ENCODE peak calls at places on chromosomes 2 and 18, in four cellular contexts. One of them, this sample, is unnamed.

GRCh38 chr2:74847075-74847858 is 13.3 kb downstream of the HK2 start:
- DNase-seq in activated T-cell treated with anti-CD3 and anti-CD28 coated beads, Interleukin-2, amount 50 U/mL, for 72 hours: no peak
- DNase-seq in activated naive CD4-positive, alpha-beta T cell treated with Interleukin-2 at 50 U/mL for 16 hours: no peak
- DNase-seq in NCI-H2081: no peak
- DNase-seq in this sample: no peak

GRCh38 chr18:71040161-71040560 is 751.3 kb downstream of the SOCS6 start:
- DNase-seq in NCI-H2081: no peak
- DNase-seq in activated naive CD4-positive, alpha-beta T cell treated with Interleukin-2 at 50 U/mL for 16 hours: no peak
- DNase-seq in activated T-cell treated with anti-CD3 and anti-CD28 coated beads, Interleukin-2, amount 50 U/mL, for 72 hours: no peak
- DNase-seq in this sample: no peak

GRCh38 chr2:120919771-120920437 is 184.2 kb downstream of the GLI2 start:
- DNase-seq in NCI-H2081: no peak
- DNase-seq in activated naive CD4-positive, alpha-beta T cell treated with Interleukin-2 at 50 U/mL for 16 hours: no peak
- DNase-seq in activated T-cell treated with anti-CD3 and anti-CD28 coated beads, Interleukin-2, amount 50 U/mL, for 72 hours: no peak
- DNase-seq in this sample: no peak

GRCh38 chr2:206218792-206219509 is 55.5 kb upstream of the ZDBF2 start:
- DNase-seq in activated T-cell treated with anti-CD3 and anti-CD28 coated beads, Interleukin-2, amount 50 U/mL, for 72 hours: no peak
- DNase-seq in activated naive CD4-positive, alpha-beta T cell treated with Interleukin-2 at 50 U/mL for 16 hours: no peak
- DNase-seq in NCI-H2081: no peak
- DNase-seq in this sample: no peak

GRCh38 chr2:106189325-106189724 is 4.8 kb downstream of the UXS1 start:
- DNase-seq in NCI-H2081: no peak
- DNase-seq in activated naive CD4-positive, alpha-beta T cell treated with Interleukin-2 at 50 U/mL for 16 hours: no peak
- DNase-seq in activated T-cell treated with anti-CD3 and anti-CD28 coated beads, Interleukin-2, amount 50 U/mL, for 72 hours: no peak
- DNase-seq in this sample: no peak

GRCh38 chr18:68219274-68219673 is 495.6 kb downstream of the TMX3 start:
- DNase-seq in activated naive CD4-positive, alpha-beta T cell treated with Interleukin-2 at 50 U/mL for 16 hours: no peak
- DNase-seq in NCI-H2081: no peak
- DNase-seq in activated T-cell treated with anti-CD3 and anti-CD28 coated beads, Interleukin-2, amount 50 U/mL, for 72 hours: no peak
- DNase-seq in this sample: no peak

GRCh38 chr2:160634436-160634835 is 140.8 kb upstream of the RBMS1 start:
- DNase-seq in activated naive CD4-positive, alpha-beta T cell treated with Interleukin-2 at 50 U/mL for 16 hours: no peak
- DNase-seq in activated T-cell treated with anti-CD3 and anti-CD28 coated beads, Interleukin-2, amount 50 U/mL, for 72 hours: no peak
- DNase-seq in NCI-H2081: no peak
- DNase-seq in this sample: no peak

GRCh38 chr2:212669761-212670160 is 131.2 kb upstream of the ERBB4 start:
- DNase-seq in activated T-cell treated with anti-CD3 and anti-CD28 coated beads, Interleukin-2, amount 50 U/mL, for 72 hours: no peak
- DNase-seq in activated naive CD4-positive, alpha-beta T cell treated with Interleukin-2 at 50 U/mL for 16 hours: no peak
- DNase-seq in NCI-H2081: no peak
- DNase-seq in this sample: no peak

GRCh38 chr2:200471324-200471848 is 38.5 kb downstream of the KCTD18 start:
- DNase-seq in NCI-H2081: peak; percentile 45
- DNase-seq in activated naive CD4-positive, alpha-beta T cell treated with Interleukin-2 at 50 U/mL for 16 hours: peak; percentile 40
- DNase-seq in activated T-cell treated with anti-CD3 and anti-CD28 coated beads, Interleukin-2, amount 50 U/mL, for 72 hours: peak; percentile 58
- DNase-seq in this sample: peak; percentile 28

GRCh38 chr2:66587216-66587615 is 152.3 kb downstream of the MEIS1 start:
- DNase-seq in NCI-H2081: peak; percentile 17
- DNase-seq in activated naive CD4-positive, alpha-beta T cell treated with Interleukin-2 at 50 U/mL for 16 hours: no peak
- DNase-seq in activated T-cell treated with anti-CD3 and anti-CD28 coated beads, Interleukin-2, amount 50 U/mL, for 72 hours: no peak
- DNase-seq in this sample: peak; percentile 17

GRCh38 chr2:36486546-36487044 is 111.4 kb downstream of the FEZ2 start:
- DNase-seq in activated T-cell treated with anti-CD3 and anti-CD28 coated beads, Interleukin-2, amount 50 U/mL, for 72 hours: no peak
- DNase-seq in activated naive CD4-positive, alpha-beta T cell treated with Interleukin-2 at 50 U/mL for 16 hours: no peak
- DNase-seq in NCI-H2081: no peak
- DNase-seq in this sample: no peak

GRCh38 chr2:240579771-240580614 is 6.5 kb upstream of the CAPN10 start:
- DNase-seq in activated naive CD4-positive, alpha-beta T cell treated with Interleukin-2 at 50 U/mL for 16 hours: peak; percentile 85
- DNase-seq in NCI-H2081: no peak
- DNase-seq in activated T-cell treated with anti-CD3 and anti-CD28 coated beads, Interleukin-2, amount 50 U/mL, for 72 hours: peak; percentile 83
- DNase-seq in this sample: no peak

GRCh38 chr18:35497006-35497333 is 790 bp downstream of the INO80C start:
- DNase-seq in activated naive CD4-positive, alpha-beta T cell treated with Interleukin-2 at 50 U/mL for 16 hours: peak; percentile 2
- DNase-seq in activated T-cell treated with anti-CD3 and anti-CD28 coated beads, Interleukin-2, amount 50 U/mL, for 72 hours: no peak
- DNase-seq in NCI-H2081: peak; percentile 61
- DNase-seq in this sample: no peak

GRCh38 chr2:205654878-205655601 is 27.3 kb upstream of the NRP2 start:
- DNase-seq in activated naive CD4-positive, alpha-beta T cell treated with Interleukin-2 at 50 U/mL for 16 hours: no peak
- DNase-seq in activated T-cell treated with anti-CD3 and anti-CD28 coated beads, Interleukin-2, amount 50 U/mL, for 72 hours: no peak
- DNase-seq in NCI-H2081: no peak
- DNase-seq in this sample: peak; percentile 27

GRCh38 chr2:224945134-224945533 is 97.1 kb downstream of the DOCK10 start:
- DNase-seq in activated naive CD4-positive, alpha-beta T cell treated with Interleukin-2 at 50 U/mL for 16 hours: no peak
- DNase-seq in activated T-cell treated with anti-CD3 and anti-CD28 coated beads, Interleukin-2, amount 50 U/mL, for 72 hours: no peak
- DNase-seq in NCI-H2081: no peak
- DNase-seq in this sample: no peak

GRCh38 chr2:120509213-120509815 is 163.4 kb downstream of the INHBB start:
- DNase-seq in activated naive CD4-positive, alpha-beta T cell treated with Interleukin-2 at 50 U/mL for 16 hours: no peak
- DNase-seq in activated T-cell treated with anti-CD3 and anti-CD28 coated beads, Interleukin-2, amount 50 U/mL, for 72 hours: no peak
- DNase-seq in NCI-H2081: no peak
- DNase-seq in this sample: no peak

GRCh38 chr2:238462782-238463396 is 36.2 kb downstream of the ASB1 start:
- DNase-seq in activated T-cell treated with anti-CD3 and anti-CD28 coated beads, Interleukin-2, amount 50 U/mL, for 72 hours: peak; percentile 27
- DNase-seq in activated naive CD4-positive, alpha-beta T cell treated with Interleukin-2 at 50 U/mL for 16 hours: no peak
- DNase-seq in NCI-H2081: peak; percentile 54
- DNase-seq in this sample: no peak

GRCh38 chr2:85728883-85729824 is 24.6 kb upstream of the ATOH8 start:
- DNase-seq in NCI-H2081: peak; percentile 59
- DNase-seq in activated naive CD4-positive, alpha-beta T cell treated with Interleukin-2 at 50 U/mL for 16 hours: peak; percentile 73
- DNase-seq in activated T-cell treated with anti-CD3 and anti-CD28 coated beads, Interleukin-2, amount 50 U/mL, for 72 hours: peak; percentile 85
- DNase-seq in this sample: peak; percentile 82

GRCh38 chr2:72952961-72953360 is 35.6 kb downstream of the EMX1 start:
- DNase-seq in activated naive CD4-positive, alpha-beta T cell treated with Interleukin-2 at 50 U/mL for 16 hours: no peak
- DNase-seq in NCI-H2081: no peak
- DNase-seq in activated T-cell treated with anti-CD3 and anti-CD28 coated beads, Interleukin-2, amount 50 U/mL, for 72 hours: no peak
- DNase-seq in this sample: no peak

GRCh38 chr18:68056936-68057335 is 540.4 kb upstream of the DSEL start:
- DNase-seq in NCI-H2081: no peak
- DNase-seq in activated T-cell treated with anti-CD3 and anti-CD28 coated beads, Interleukin-2, amount 50 U/mL, for 72 hours: no peak
- DNase-seq in activated naive CD4-positive, alpha-beta T cell treated with Interleukin-2 at 50 U/mL for 16 hours: no peak
- DNase-seq in this sample: no peak

GRCh38 chr2:111208639-111209038 is 87.9 kb downstream of the BCL2L11 start:
- DNase-seq in activated T-cell treated with anti-CD3 and anti-CD28 coated beads, Interleukin-2, amount 50 U/mL, for 72 hours: no peak
- DNase-seq in NCI-H2081: no peak
- DNase-seq in activated naive CD4-positive, alpha-beta T cell treated with Interleukin-2 at 50 U/mL for 16 hours: no peak
- DNase-seq in this sample: no peak

GRCh38 chr2:232816656-232817055 is 40.3 kb upstream of the KCNJ13 start:
- DNase-seq in NCI-H2081: no peak
- DNase-seq in activated naive CD4-positive, alpha-beta T cell treated with Interleukin-2 at 50 U/mL for 16 hours: no peak
- DNase-seq in activated T-cell treated with anti-CD3 and anti-CD28 coated beads, Interleukin-2, amount 50 U/mL, for 72 hours: no peak
- DNase-seq in this sample: no peak

GRCh38 chr18:29154758-29155725 is 978.1 kb upstream of the CDH2 start:
- DNase-seq in NCI-H2081: peak; percentile 13
- DNase-seq in activated naive CD4-positive, alpha-beta T cell treated with Interleukin-2 at 50 U/mL for 16 hours: no peak
- DNase-seq in activated T-cell treated with anti-CD3 and anti-CD28 coated beads, Interleukin-2, amount 50 U/mL, for 72 hours: no peak
- DNase-seq in this sample: no peak

GRCh38 chr18:72544092-72544886 is at the start of gene CBLN2:
- DNase-seq in activated naive CD4-positive, alpha-beta T cell treated with Interleukin-2 at 50 U/mL for 16 hours: no peak
- DNase-seq in activated T-cell treated with anti-CD3 and anti-CD28 coated beads, Interleukin-2, amount 50 U/mL, for 72 hours: peak; percentile 66
- DNase-seq in NCI-H2081: peak; percentile 86
- DNase-seq in this sample: peak; percentile 83

GRCh38 chr2:100383306-100383705 is 34.2 kb downstream of the CHST10 start:
- DNase-seq in activated T-cell treated with anti-CD3 and anti-CD28 coated beads, Interleukin-2, amount 50 U/mL, for 72 hours: no peak
- DNase-seq in NCI-H2081: no peak
- DNase-seq in activated naive CD4-positive, alpha-beta T cell treated with Interleukin-2 at 50 U/mL for 16 hours: no peak
- DNase-seq in this sample: no peak

GRCh38 chr2:112821682-112822081 is 14.9 kb downstream of the IL1B start:
- DNase-seq in activated naive CD4-positive, alpha-beta T cell treated with Interleukin-2 at 50 U/mL for 16 hours: peak; percentile 3
- DNase-seq in activated T-cell treated with anti-CD3 and anti-CD28 coated beads, Interleukin-2, amount 50 U/mL, for 72 hours: peak; percentile 31
- DNase-seq in NCI-H2081: no peak
- DNase-seq in this sample: no peak

GRCh38 chr2:188676012-188676405 is 298.2 kb upstream of the COL3A1 start:
- DNase-seq in activated naive CD4-positive, alpha-beta T cell treated with Interleukin-2 at 50 U/mL for 16 hours: no peak
- DNase-seq in activated T-cell treated with anti-CD3 and anti-CD28 coated beads, Interleukin-2, amount 50 U/mL, for 72 hours: no peak
- DNase-seq in NCI-H2081: no peak
- DNase-seq in this sample: no peak

GRCh38 chr2:71742953-71743601 is 289.7 kb downstream of the DYSF start:
- DNase-seq in activated T-cell treated with anti-CD3 and anti-CD28 coated beads, Interleukin-2, amount 50 U/mL, for 72 hours: no peak
- DNase-seq in activated naive CD4-positive, alpha-beta T cell treated with Interleukin-2 at 50 U/mL for 16 hours: no peak
- DNase-seq in NCI-H2081: no peak
- DNase-seq in this sample: peak; percentile 34

GRCh38 chr2:143525006-143525405 is 395.8 kb downstream of the ARHGAP15 start:
- DNase-seq in activated T-cell treated with anti-CD3 and anti-CD28 coated beads, Interleukin-2, amount 50 U/mL, for 72 hours: no peak
- DNase-seq in NCI-H2081: no peak
- DNase-seq in activated naive CD4-positive, alpha-beta T cell treated with Interleukin-2 at 50 U/mL for 16 hours: no peak
- DNase-seq in this sample: no peak

GRCh38 chr18:49473721-49474120 is 13.3 kb upstream of the DYM start:
- DNase-seq in activated T-cell treated with anti-CD3 and anti-CD28 coated beads, Interleukin-2, amount 50 U/mL, for 72 hours: no peak
- DNase-seq in NCI-H2081: no peak
- DNase-seq in activated naive CD4-positive, alpha-beta T cell treated with Interleukin-2 at 50 U/mL for 16 hours: no peak
- DNase-seq in this sample: no peak

GRCh38 chr18:28204154-28204553 is 27.2 kb upstream of the CDH2 start:
- DNase-seq in activated T-cell treated with anti-CD3 and anti-CD28 coated beads, Interleukin-2, amount 50 U/mL, for 72 hours: no peak
- DNase-seq in NCI-H2081: no peak
- DNase-seq in activated naive CD4-positive, alpha-beta T cell treated with Interleukin-2 at 50 U/mL for 16 hours: no peak
- DNase-seq in this sample: no peak

GRCh38 chr18:76487076-76487475 is 8.0 kb downstream of the ZNF516 start:
- DNase-seq in activated T-cell treated with anti-CD3 and anti-CD28 coated beads, Interleukin-2, amount 50 U/mL, for 72 hours: no peak
- DNase-seq in activated naive CD4-positive, alpha-beta T cell treated with Interleukin-2 at 50 U/mL for 16 hours: no peak
- DNase-seq in NCI-H2081: no peak
- DNase-seq in this sample: no peak

GRCh38 chr2:88764850-88765153 is 73.3 kb downstream of the RPIA start:
- DNase-seq in activated T-cell treated with anti-CD3 and anti-CD28 coated beads, Interleukin-2, amount 50 U/mL, for 72 hours: no peak
- DNase-seq in NCI-H2081: no peak
- DNase-seq in activated naive CD4-positive, alpha-beta T cell treated with Interleukin-2 at 50 U/mL for 16 hours: no peak
- DNase-seq in this sample: no peak

GRCh38 chr2:242035858-242036652 is 166.5 kb downstream of the RTP5 start:
- DNase-seq in NCI-H2081: no peak
- DNase-seq in activated T-cell treated with anti-CD3 and anti-CD28 coated beads, Interleukin-2, amount 50 U/mL, for 72 hours: no peak
- DNase-seq in activated naive CD4-positive, alpha-beta T cell treated with Interleukin-2 at 50 U/mL for 16 hours: no peak
- DNase-seq in this sample: no peak